ENCODE peak calls at places on chromosomes 6 and 20, in six cellular contexts. U is IMR-90, E is A549, V is HepG2, X is K562, A is GM12878. I is an unnamed sample.
A peak's percentile ranks its signal among the peaks of the same experiment; 100 is the strongest.

GRCh38 chr6:157644043-157644810 is 178.8 kb upstream of the SNX9 start:
- DNase-seq in U (no peak), E (peak; percentile 5), V (no peak), X (no peak), A (no peak), I (no peak)

GRCh38 chr6:157822221-157823000 is 635 bp upstream of the SNX9 start:
- DNase-seq in U (no peak), E (peak; percentile 12), V (no peak), X (peak; percentile 40), A (no peak), I (peak; percentile 37)

GRCh38 chr6:69907981-69908498 is 41.7 kb downstream of the COL19A1 start:
- DNase-seq in U (peak; percentile 26), E (no peak), V (no peak), X (no peak), A (no peak), I (no peak)

GRCh38 chr6:88048556-88048955 is 915 bp downstream of the SPACA1 start:
- DNase-seq in U (no peak), E (no peak), V (no peak), X (no peak), A (no peak), I (no peak)

GRCh38 chr6:7108196-7108963 is 619 bp downstream of the RREB1 start:
- DNase-seq in U (peak; percentile 49), E (peak; percentile 25), V (peak; percentile 35), X (peak; percentile 70), A (no peak), I (peak; percentile 44)

GRCh38 chr6:7198833-7199800 is 91.4 kb downstream of the RREB1 start:
- DNase-seq in U (no peak), E (no peak), V (no peak), X (peak; percentile 94), A (no peak), I (no peak)

GRCh38 chr6:41637179-41638001 is 878 bp upstream of the MDFI start:
- DNase-seq in U (no peak), E (no peak), V (no peak), X (no peak), A (no peak), I (no peak)

GRCh38 chr6:170128811-170129681 is 161.8 kb downstream of the DLL1 start:
- DNase-seq in U (no peak), E (no peak), V (no peak), X (no peak), A (no peak), I (no peak)

GRCh38 chr20:11387189-11387754 is 530.4 kb upstream of the BTBD3 start:
- DNase-seq in U (peak; percentile 99), E (peak; percentile 43), V (no peak), X (no peak), A (no peak), I (no peak)

GRCh38 chr6:126180585-126180984 is 159.3 kb upstream of the CENPW start:
- DNase-seq in U (peak; percentile 96), E (no peak), V (peak; percentile 52), X (peak; percentile 33), A (peak; percentile 25), I (no peak)

GRCh38 chr20:46013826-46014516 is 5.3 kb downstream of the MMP9 start:
- DNase-seq in U (peak; percentile 32), E (peak; percentile 68), V (peak; percentile 47), X (peak; percentile 86), A (no peak), I (peak; percentile 77)

GRCh38 chr6:158381214-158381613 is 68.9 kb downstream of the TULP4 start:
- DNase-seq in U (no peak), E (no peak), V (no peak), X (no peak), A (no peak), I (no peak)

GRCh38 chr20:44166477-44166876 is 20.5 kb downstream of the JPH2 start:
- DNase-seq in U (peak; percentile 12), E (peak; percentile 41), V (no peak), X (no peak), A (no peak), I (no peak)

GRCh38 chr20:5080384-5080877 is 39.3 kb downstream of the PCNA start:
- DNase-seq in U (peak; percentile 54), E (no peak), V (no peak), X (peak; percentile 12), A (peak; percentile 48), I (no peak)

GRCh38 chr20:43915209-43916072 is 789 bp downstream of the TOX2 start:
- DNase-seq in U (peak; percentile 23), E (no peak), V (no peak), X (no peak), A (no peak), I (no peak)

GRCh38 chr6:143400258-143401059 is 50.0 kb downstream of the ADAT2 start:
- DNase-seq in U (no peak), E (no peak), V (peak; percentile 40), X (no peak), A (no peak), I (no peak)

GRCh38 chr20:38198238-38198861 is 33.3 kb upstream of the TGM2 start:
- DNase-seq in U (peak; percentile 73), E (no peak), V (no peak), X (peak; percentile 22), A (no peak), I (no peak)

GRCh38 chr20:43835944-43836540 is 78.6 kb upstream of the TOX2 start:
- DNase-seq in U (no peak), E (no peak), V (no peak), X (no peak), A (no peak), I (no peak)

GRCh38 chr6:5994999-5995698 is 11.6 kb downstream of the NRN1 start:
- DNase-seq in U (no peak), E (no peak), V (no peak), X (no peak), A (no peak), I (no peak)

GRCh38 chr6:163612200-163612599 is 197.7 kb downstream of the QKI start:
- DNase-seq in U (no peak), E (no peak), V (no peak), X (no peak), A (no peak), I (no peak)

GRCh38 chr6:143112837-143113236 is 52.1 kb downstream of the AIG1 start:
- DNase-seq in U (no peak), E (no peak), V (no peak), X (no peak), A (no peak), I (no peak)

GRCh38 chr6:30829639-30830250 is 54.6 kb upstream of the DDR1 start:
- DNase-seq in U (no peak), E (no peak), V (peak; percentile 63), X (no peak), A (no peak), I (no peak)

GRCh38 chr20:56463428-56463827 is 5.0 kb upstream of the RTF2 start:
- DNase-seq in U (no peak), E (no peak), V (no peak), X (no peak), A (no peak), I (no peak)

GRCh38 chr6:106396426-106397220 is 36.1 kb downstream of the CRYBG1 start:
- DNase-seq in U (no peak), E (no peak), V (no peak), X (no peak), A (no peak), I (no peak)
- TF ChIP-seq BHLHE40 in U (no peak), E (no peak), V (no peak), X (no peak), A (no peak), I (no peak)

GRCh38 chr6:4935486-4935885 is 68.4 kb downstream of the RPP40 start:
- DNase-seq in U (no peak), E (no peak), V (no peak), X (no peak), A (no peak), I (no peak)
- TF ChIP-seq BHLHE40 in U (no peak), E (no peak), V (no peak), X (no peak), A (no peak), I (no peak)

GRCh38 chr6:21999012-21999528 is 297.8 kb downstream of the PRL start:
- DNase-seq in U (peak; percentile 76), E (no peak), V (no peak), X (no peak), A (no peak), I (no peak)
- TF ChIP-seq BHLHE40 in U (no peak), E (no peak), V (no peak), X (no peak), A (no peak), I (no peak)

DNA sequence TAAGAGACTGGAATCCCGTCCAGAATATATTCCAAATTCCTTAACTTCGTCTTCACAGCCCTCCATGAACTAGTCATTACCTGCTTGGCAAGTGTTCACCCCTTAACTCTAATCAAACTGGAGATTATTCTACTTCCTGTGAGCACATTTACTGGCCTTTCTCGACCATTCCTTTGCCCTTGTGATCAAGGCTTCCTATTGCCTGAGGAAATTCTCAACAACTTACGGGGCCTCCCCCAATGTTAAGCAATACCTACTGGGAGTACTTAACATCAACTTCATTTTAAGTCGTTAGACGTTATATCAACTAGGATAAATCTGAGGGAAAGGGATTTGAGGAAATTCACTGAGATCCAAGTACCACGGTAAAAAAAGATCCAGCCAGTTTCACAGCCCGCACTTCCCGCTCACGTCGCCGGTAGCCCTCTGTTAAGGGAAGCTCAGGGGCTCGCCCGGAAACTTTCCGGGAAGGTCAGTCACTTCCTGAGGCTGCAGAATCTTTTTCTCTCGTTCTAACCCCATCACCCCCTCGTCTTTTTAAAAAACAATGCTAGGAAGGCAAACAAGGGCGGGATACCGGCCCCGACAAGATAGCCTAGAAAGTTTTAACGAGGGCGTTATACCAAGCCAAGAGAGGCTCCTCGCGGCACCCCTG is 859 bp downstream of the EIF2S2 start:
- DNase-seq in U (peak; percentile 71), E (no peak), V (no peak), X (peak; percentile 29), A (no peak), I (no peak)
- TF ChIP-seq BHLHE40 in U (no peak), E (no peak), V (no peak), X (no peak), A (no peak), I (no peak)

GRCh38 chr20:59631751-59632380 is 27.5 kb downstream of the PHACTR3 start:
- DNase-seq in U (no peak), E (no peak), V (no peak), X (no peak), A (no peak), I (no peak)
- TF ChIP-seq BHLHE40 in U (no peak), E (no peak), V (no peak), X (no peak), A (no peak), I (no peak)

GRCh38 chr6:135870722-135871121 is 19.2 kb downstream of the PDE7B start:
- DNase-seq in U (peak; percentile 88), E (no peak), V (no peak), X (no peak), A (no peak), I (no peak)
- TF ChIP-seq BHLHE40 in U (no peak), E (no peak), V (no peak), X (no peak), A (no peak), I (no peak)

GRCh38 chr20:20215976-20216727 is 151.8 kb upstream of the INSM1 start:
- DNase-seq in U (no peak), E (no peak), V (no peak), X (no peak), A (no peak), I (no peak)
- TF ChIP-seq BHLHE40 in U (no peak), E (no peak), V (no peak), X (no peak), A (no peak), I (no peak)